ENCODE peak calls at places on chromosomes 7 and 10, in six cellular contexts. O is psoas muscle, V is IMR-90, R is body of pancreas, L is Peyer's patch, G is fibroblast of mammary gland. N is an unnamed sample.

GRCh38 chr7:101058355-101058754 is 26.9 kb upstream of the TRIM56 start:
- DNase-seq in O (peak), V (peak), R (peak), L (peak), G (peak), N (no peak)

GRCh38 chr7:43011879-43012278 is 79.7 kb downstream of the MRPL32 start:
- DNase-seq in O (no peak), V (no peak), R (no peak), L (no peak), G (no peak), N (no peak)

GRCh38 chr7:19051767-19052375 is 65.6 kb downstream of the TWIST1 start:
- DNase-seq in O (no peak), V (peak), R (peak), L (no peak), G (peak), N (no peak)

GRCh38 chr10:49613882-49614241 is at the start of gene CHAT:
- DNase-seq in O (peak), V (no peak), R (no peak), L (peak), G (no peak), N (no peak)

GRCh38 chr10:77431209-77431611 is 206.4 kb downstream of the KCNMA1 start:
- DNase-seq in O (no peak), V (no peak), R (no peak), L (no peak), G (no peak), N (no peak)

GRCh38 chr7:26008428-26008827 is 143.6 kb upstream of the NFE2L3 start:
- DNase-seq in O (no peak), V (no peak), R (peak), L (no peak), G (no peak), N (no peak)

GRCh38 chr10:122295423-122295947 is 24.4 kb downstream of the BTBD16 start:
- DNase-seq in O (no peak), V (no peak), R (no peak), L (no peak), G (no peak), N (no peak)

GRCh38 chr7:152663101-152663740 is 12.7 kb downstream of the XRCC2 start:
- DNase-seq in O (no peak), V (no peak), R (no peak), L (no peak), G (no peak), N (no peak)

GRCh38 chr10:20694296-20694695 is 202.8 kb downstream of the NEBL start:
- DNase-seq in O (no peak), V (no peak), R (no peak), L (no peak), G (no peak), N (no peak)

GRCh38 chr7:54722026-54722425 is 37.0 kb downstream of the SEC61G start:
- DNase-seq in O (no peak), V (no peak), R (no peak), L (no peak), G (no peak), N (no peak)

GRCh38 chr10:94613-95012 is 40.6 kb upstream of the ZMYND11 start:
- DNase-seq in O (no peak), V (no peak), R (no peak), L (no peak), G (no peak), N (no peak)

GRCh38 chr7:155143381-155143780 is 73.3 kb downstream of the HTR5A start:
- DNase-seq in O (no peak), V (no peak), R (no peak), L (no peak), G (no peak), N (no peak)

GRCh38 chr7:155426543-155427410 is 31.2 kb upstream of the EN2 start:
- DNase-seq in O (no peak), V (no peak), R (no peak), L (no peak), G (no peak), N (no peak)

GRCh38 chr10:122939819-122940543 is 14.0 kb downstream of the C10orf88 start:
- DNase-seq in O (no peak), V (peak), R (no peak), L (no peak), G (peak), N (no peak)

GRCh38 chr10:476458-476780 is 213.0 kb downstream of the DIP2C start:
- DNase-seq in O (no peak), V (no peak), R (no peak), L (no peak), G (no peak), N (no peak)

GRCh38 chr7:114460021-114460420 is 45.4 kb downstream of the FOXP2 start:
- DNase-seq in O (no peak), V (no peak), R (no peak), L (no peak), G (no peak), N (no peak)

GRCh38 chr7:26042237-26042636 is 109.8 kb upstream of the NFE2L3 start:
- DNase-seq in O (no peak), V (no peak), R (no peak), L (no peak), G (no peak), N (no peak)

GRCh38 chr10:43225787-43226153 is 41.1 kb downstream of the RASGEF1A start:
- DNase-seq in O (no peak), V (no peak), R (no peak), L (peak), G (no peak), N (no peak)

GRCh38 chr10:123380491-123381085 is 226.4 kb downstream of the BUB3 start:
- DNase-seq in O (no peak), V (no peak), R (no peak), L (no peak), G (peak), N (no peak)

GRCh38 chr10:101394522-101395133 is 40.7 kb downstream of the BTRC start:
- DNase-seq in O (no peak), V (no peak), R (no peak), L (no peak), G (no peak), N (no peak)

GRCh38 chr10:116289652-116290051 is 16.6 kb upstream of the GFRA1 start:
- DNase-seq in O (no peak), V (no peak), R (no peak), L (no peak), G (no peak), N (no peak)

GRCh38 chr7:5689118-5689517 is 92.3 kb downstream of the RNF216 start:
- DNase-seq in O (no peak), V (peak), R (no peak), L (no peak), G (peak), N (no peak)

GRCh38 chr7:157276731-157277562 is 59.9 kb upstream of the DNAJB6 start:
- DNase-seq in O (peak), V (peak), R (no peak), L (no peak), G (no peak), N (no peak)

GRCh38 chr7:36600869-36601530 is 123.3 kb downstream of the AOAH start:
- DNase-seq in O (no peak), V (peak), R (peak), L (no peak), G (peak), N (no peak)

GRCh38 chr7:2691223-2691818 is 3.3 kb downstream of the AMZ1 start:
- DNase-seq in O (no peak), V (no peak), R (no peak), L (no peak), G (no peak), N (no peak)

GRCh38 chr10:68989317-68989990 is 851 bp downstream of the KIFBP start:
- DNase-seq in O (no peak), V (peak), R (no peak), L (no peak), G (peak), N (no peak)

GRCh38 chr10:50561266-50561665 is 62.5 kb downstream of the SGMS1 start:
- DNase-seq in O (no peak), V (peak), R (peak), L (no peak), G (peak), N (no peak)

GRCh38 chr7:111198255-111198654 is 107.3 kb downstream of the LRRN3 start:
- DNase-seq in O (no peak), V (peak), R (no peak), L (no peak), G (peak), N (no peak)

GRCh38 chr7:17242504-17242903 is 55.9 kb upstream of the AHR start:
- DNase-seq in O (no peak), V (no peak), R (no peak), L (no peak), G (no peak), N (no peak)

GRCh38 chr10:73906524-73907447 is 4.1 kb upstream of the PLAU start:
- DNase-seq in O (peak), V (peak), R (peak), L (peak), G (peak), N (no peak)

GRCh38 chr10:43395571-43396060 is 13.4 kb downstream of the HNRNPF start:
- DNase-seq in O (peak), V (peak), R (peak), L (peak), G (no peak), N (no peak)

GRCh38 chr7:155277385-155277994 is 20.2 kb upstream of the INSIG1 start:
- DNase-seq in O (no peak), V (no peak), R (no peak), L (peak), G (peak), N (no peak)

GRCh38 chr10:132464256-132465192 is 67.5 kb downstream of the PWWP2B start:
- DNase-seq in O (peak), V (no peak), R (peak), L (peak), G (peak), N (no peak)

GRCh38 chr7:30173058-30173897 is 38.5 kb downstream of the MTURN start:
- DNase-seq in O (peak), V (peak), R (peak), L (no peak), G (peak), N (no peak)

GRCh38 chr10:13839430-13839986 is 252.7 kb downstream of the PRPF18 start:
- DNase-seq in O (peak), V (peak), R (no peak), L (no peak), G (peak), N (no peak)

GRCh38 chr10:35572583-35572982 is 32.6 kb upstream of the GJD4 start:
- DNase-seq in O (no peak), V (peak), R (no peak), L (no peak), G (peak), N (no peak)
- TF ChIP-seq CTCF in O (no peak), V (no peak), R (no peak), L (no peak), G (no peak), N (no peak)

DNA sequence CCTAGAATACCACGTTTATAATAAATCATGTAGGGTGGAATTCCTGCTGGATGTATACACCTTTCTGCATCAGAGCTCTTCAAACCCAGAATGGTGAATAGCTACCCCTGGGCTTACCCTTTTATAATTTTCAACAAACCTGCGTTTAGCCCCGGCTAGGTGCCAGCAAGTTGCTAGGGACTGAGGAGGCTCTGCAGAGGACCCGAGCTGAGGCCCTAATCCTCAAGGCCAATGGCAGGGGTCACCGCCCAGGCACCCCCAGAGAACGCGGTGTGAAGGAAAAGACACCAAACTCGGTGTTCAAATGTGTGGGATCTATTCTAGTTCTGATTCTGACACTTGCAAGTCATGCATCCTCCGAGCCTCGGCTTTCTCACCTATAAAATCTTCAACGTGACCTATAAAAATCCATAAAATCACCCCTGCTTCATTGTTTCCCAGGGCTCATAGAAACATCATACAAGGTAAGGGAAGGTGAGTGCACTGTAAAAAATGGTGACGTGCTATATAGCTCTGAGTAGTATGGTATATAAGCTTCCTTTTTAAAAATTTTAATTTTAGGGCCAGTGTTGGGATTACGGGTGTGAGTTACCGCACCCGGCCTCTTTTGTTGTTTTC is 2.5 kb upstream of the ANXA11 start:
- DNase-seq in O (no peak), V (no peak), R (no peak), L (no peak), G (no peak), N (no peak)
- H3K4me3 ChIP-seq in O (peak), V (peak), R (no peak), L (peak), G (peak), N (no peak)

GRCh38 chr10:63275094-63275493 is 142.0 kb downstream of the NRBF2 start:
- DNase-seq in O (no peak), V (no peak), R (no peak), L (no peak), G (no peak), N (no peak)
- TF ChIP-seq CTCF in O (no peak), V (no peak), R (no peak), L (no peak), G (no peak), N (no peak)

GRCh38 chr10:104328916-104329710 is 9.2 kb downstream of the ITPRIP start:
- DNase-seq in O (peak), V (peak), R (peak), L (no peak), G (peak), N (no peak)
- H3K4me3 ChIP-seq in O (peak), V (no peak), R (no peak), L (no peak), G (peak), N (no peak)

N was measured in GM12864.